ENCODE peak calls at places on chromosomes 3 and 15, in six cellular contexts. One of them, this sample, is unnamed.
A peak's percentile ranks its signal among the peaks of the same experiment; 100 is the strongest.

GRCh38 chr3:168341192-168341816 is 245.6 kb upstream of the GOLIM4 start:
- DNase-seq in GM12865: no peak
- DNase-seq in neural crest cell: no peak
- DNase-seq in sigmoid colon: no peak
- DNase-seq in spleen: no peak
- DNase-seq in ovary: no peak
- DNase-seq in this sample: no peak

GRCh38 chr3:56702487-56703315 is 19.6 kb upstream of the TASOR start:
- DNase-seq in GM12865: peak; percentile 78
- DNase-seq in neural crest cell: peak; percentile 42
- DNase-seq in sigmoid colon: no peak
- DNase-seq in spleen: no peak
- DNase-seq in ovary: peak; percentile 68
- DNase-seq in this sample: no peak

GRCh38 chr3:67790043-67790442 is 135.6 kb upstream of the SUCLG2 start:
- DNase-seq in GM12865: peak; percentile 65
- DNase-seq in neural crest cell: peak; percentile 48
- DNase-seq in sigmoid colon: no peak
- DNase-seq in spleen: no peak
- DNase-seq in ovary: no peak
- DNase-seq in this sample: peak; percentile 65

GRCh38 chr3:123449092-123449985 is 449 bp upstream of the ADCY5 start:
- DNase-seq in GM12865: no peak
- DNase-seq in neural crest cell: peak; percentile 37
- DNase-seq in sigmoid colon: no peak
- DNase-seq in spleen: peak; percentile 74
- DNase-seq in ovary: peak; percentile 55
- DNase-seq in this sample: peak; percentile 79

GRCh38 chr3:149010504-149010951 is 19.2 kb downstream of the GYG1 start:
- DNase-seq in GM12865: no peak
- DNase-seq in neural crest cell: no peak
- DNase-seq in sigmoid colon: no peak
- DNase-seq in spleen: no peak
- DNase-seq in ovary: no peak
- DNase-seq in this sample: no peak

GRCh38 chr15:58115692-58116091 is 22.5 kb upstream of the AQP9 start:
- DNase-seq in GM12865: no peak
- DNase-seq in neural crest cell: no peak
- DNase-seq in sigmoid colon: no peak
- DNase-seq in spleen: no peak
- DNase-seq in ovary: no peak
- DNase-seq in this sample: no peak

GRCh38 chr3:140053011-140053702 is 118.2 kb downstream of the CLSTN2 start:
- DNase-seq in GM12865: no peak
- DNase-seq in neural crest cell: no peak
- DNase-seq in sigmoid colon: no peak
- DNase-seq in spleen: no peak
- DNase-seq in ovary: peak; percentile 40
- DNase-seq in this sample: no peak

GRCh38 chr15:67823371-67824156 is 1.7 kb upstream of the SKOR1 start:
- DNase-seq in GM12865: no peak
- DNase-seq in neural crest cell: no peak
- DNase-seq in sigmoid colon: no peak
- DNase-seq in spleen: peak; percentile 69
- DNase-seq in ovary: no peak
- DNase-seq in this sample: peak; percentile 54

GRCh38 chr3:107416138-107416537 is 38.9 kb downstream of the CCDC54 start:
- DNase-seq in GM12865: no peak
- DNase-seq in neural crest cell: no peak
- DNase-seq in sigmoid colon: no peak
- DNase-seq in spleen: no peak
- DNase-seq in ovary: no peak
- DNase-seq in this sample: no peak

GRCh38 chr3:145898487-145898886 is 262.5 kb downstream of the PLOD2 start:
- DNase-seq in GM12865: no peak
- DNase-seq in neural crest cell: no peak
- DNase-seq in sigmoid colon: no peak
- DNase-seq in spleen: no peak
- DNase-seq in ovary: peak; percentile 15
- DNase-seq in this sample: no peak

GRCh38 chr3:116702370-116702769 is 7.2 kb upstream of the TUSC7 start:
- DNase-seq in GM12865: no peak
- DNase-seq in neural crest cell: no peak
- DNase-seq in sigmoid colon: no peak
- DNase-seq in spleen: no peak
- DNase-seq in ovary: no peak
- DNase-seq in this sample: no peak

GRCh38 chr3:45343947-45344346 is 44.4 kb upstream of the LARS2 start:
- DNase-seq in GM12865: peak; percentile 30
- DNase-seq in neural crest cell: no peak
- DNase-seq in sigmoid colon: no peak
- DNase-seq in spleen: no peak
- DNase-seq in ovary: no peak
- DNase-seq in this sample: no peak

GRCh38 chr3:155334215-155334896 is 40.9 kb upstream of the STRIT1 start:
- DNase-seq in GM12865: no peak
- DNase-seq in neural crest cell: no peak
- DNase-seq in sigmoid colon: no peak
- DNase-seq in spleen: no peak
- DNase-seq in ovary: no peak
- DNase-seq in this sample: no peak

GRCh38 chr3:46354984-46355383 is 1.1 kb downstream of the CCR2 start:
- DNase-seq in GM12865: no peak
- DNase-seq in neural crest cell: no peak
- DNase-seq in sigmoid colon: no peak
- DNase-seq in spleen: no peak
- DNase-seq in ovary: no peak
- DNase-seq in this sample: no peak

GRCh38 chr3:123739754-123740153 is 144.4 kb downstream of the MYLK start:
- DNase-seq in GM12865: no peak
- DNase-seq in neural crest cell: no peak
- DNase-seq in sigmoid colon: no peak
- DNase-seq in spleen: no peak
- DNase-seq in ovary: no peak
- DNase-seq in this sample: no peak

GRCh38 chr3:9201278-9201677 is 48.2 kb downstream of the SRGAP3 start:
- DNase-seq in GM12865: no peak
- DNase-seq in neural crest cell: no peak
- DNase-seq in sigmoid colon: no peak
- DNase-seq in spleen: no peak
- DNase-seq in ovary: no peak
- DNase-seq in this sample: peak; percentile 60
- TF ChIP-seq CTCF in GM12865: no peak
- TF ChIP-seq CTCF in neural crest cell: no peak
- TF ChIP-seq CTCF in sigmoid colon: no peak
- TF ChIP-seq CTCF in spleen: no peak
- TF ChIP-seq CTCF in ovary: no peak
- TF ChIP-seq CTCF in this sample: no peak

DNA sequence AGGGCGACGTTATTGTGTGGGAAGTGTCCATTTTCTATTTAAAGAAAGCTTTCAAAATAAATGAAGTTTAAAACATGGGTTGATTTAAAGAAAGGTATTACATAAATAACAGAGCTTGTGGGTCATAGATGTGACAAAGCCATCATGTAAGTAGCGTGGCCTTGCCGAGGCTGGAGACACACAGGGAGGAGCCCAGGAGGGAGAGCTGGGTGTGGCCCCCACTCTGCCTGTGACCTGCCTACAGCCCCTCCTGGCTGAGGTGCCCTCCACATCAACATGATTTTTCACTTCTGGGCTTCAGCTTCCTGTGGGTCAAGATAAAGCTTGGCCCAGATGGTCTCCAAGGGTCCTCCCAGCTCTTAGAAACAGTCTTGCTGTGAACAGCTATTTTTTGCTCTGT is 12.5 kb upstream of the MGLL start:
- DNase-seq in GM12865: peak; percentile 77
- DNase-seq in neural crest cell: no peak
- DNase-seq in sigmoid colon: no peak
- DNase-seq in spleen: no peak
- DNase-seq in ovary: no peak
- DNase-seq in this sample: no peak
- TF ChIP-seq CTCF in GM12865: no peak
- TF ChIP-seq CTCF in neural crest cell: no peak
- TF ChIP-seq CTCF in sigmoid colon: no peak
- TF ChIP-seq CTCF in spleen: no peak
- TF ChIP-seq CTCF in ovary: no peak
- TF ChIP-seq CTCF in this sample: no peak

DNA sequence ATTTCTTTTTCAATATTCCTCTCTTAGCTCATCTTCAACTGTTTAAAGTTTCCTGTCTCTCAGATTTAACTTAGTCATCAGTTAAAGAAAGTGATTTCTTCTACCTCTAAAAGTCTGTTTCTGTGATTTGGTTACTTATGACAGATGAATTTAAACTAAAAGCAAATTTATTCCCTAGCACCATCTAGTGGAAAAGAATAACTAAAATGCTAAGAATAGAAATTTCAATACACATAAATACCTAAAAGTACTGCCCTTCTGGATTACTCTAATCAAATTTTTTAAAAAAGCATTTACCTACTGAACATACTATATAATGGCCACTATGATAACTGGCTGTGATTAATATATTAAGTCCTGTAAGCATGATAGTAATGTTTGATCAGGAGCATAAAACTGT is 14.0 kb upstream of the ZCWPW2 start:
- DNase-seq in GM12865: no peak
- DNase-seq in neural crest cell: no peak
- DNase-seq in sigmoid colon: no peak
- DNase-seq in spleen: no peak
- DNase-seq in ovary: no peak
- DNase-seq in this sample: no peak
- TF ChIP-seq CTCF in GM12865: no peak
- TF ChIP-seq CTCF in neural crest cell: no peak
- TF ChIP-seq CTCF in sigmoid colon: no peak
- TF ChIP-seq CTCF in spleen: no peak
- TF ChIP-seq CTCF in ovary: no peak
- TF ChIP-seq CTCF in this sample: no peak

GRCh38 chr3:51679777-51680176 is 8.7 kb downstream of the TEX264 start:
- DNase-seq in GM12865: no peak
- DNase-seq in neural crest cell: no peak
- DNase-seq in sigmoid colon: no peak
- DNase-seq in spleen: peak; percentile 40
- DNase-seq in ovary: no peak
- DNase-seq in this sample: no peak
- TF ChIP-seq CTCF in GM12865: no peak
- TF ChIP-seq CTCF in neural crest cell: no peak
- TF ChIP-seq CTCF in sigmoid colon: no peak
- TF ChIP-seq CTCF in spleen: no peak
- TF ChIP-seq CTCF in ovary: no peak
- TF ChIP-seq CTCF in this sample: no peak

GRCh38 chr15:25185156-25185710 is 230.4 kb downstream of the SNRPN start:
- DNase-seq in GM12865: no peak
- DNase-seq in neural crest cell: no peak
- DNase-seq in sigmoid colon: peak; percentile 27
- DNase-seq in spleen: peak; percentile 37
- DNase-seq in ovary: peak; percentile 4
- DNase-seq in this sample: peak; percentile 3

GRCh38 chr15:25186906-25187645 is 232.3 kb downstream of the SNRPN start:
- DNase-seq in GM12865: no peak
- DNase-seq in neural crest cell: no peak
- DNase-seq in sigmoid colon: no peak
- DNase-seq in spleen: peak; percentile 59
- DNase-seq in ovary: no peak
- DNase-seq in this sample: no peak

GRCh38 chr15:25184356-25185155 is 229.8 kb downstream of the SNRPN start:
- DNase-seq in GM12865: no peak
- DNase-seq in neural crest cell: no peak
- DNase-seq in sigmoid colon: peak; percentile 24
- DNase-seq in spleen: peak; percentile 58
- DNase-seq in ovary: no peak
- DNase-seq in this sample: peak; percentile 5

GRCh38 chr15:25186411-25186810 is 231.6 kb downstream of the SNRPN start:
- DNase-seq in GM12865: no peak
- DNase-seq in neural crest cell: no peak
- DNase-seq in sigmoid colon: peak; percentile 46
- DNase-seq in spleen: peak; percentile 64
- DNase-seq in ovary: no peak
- DNase-seq in this sample: no peak

DNA sequence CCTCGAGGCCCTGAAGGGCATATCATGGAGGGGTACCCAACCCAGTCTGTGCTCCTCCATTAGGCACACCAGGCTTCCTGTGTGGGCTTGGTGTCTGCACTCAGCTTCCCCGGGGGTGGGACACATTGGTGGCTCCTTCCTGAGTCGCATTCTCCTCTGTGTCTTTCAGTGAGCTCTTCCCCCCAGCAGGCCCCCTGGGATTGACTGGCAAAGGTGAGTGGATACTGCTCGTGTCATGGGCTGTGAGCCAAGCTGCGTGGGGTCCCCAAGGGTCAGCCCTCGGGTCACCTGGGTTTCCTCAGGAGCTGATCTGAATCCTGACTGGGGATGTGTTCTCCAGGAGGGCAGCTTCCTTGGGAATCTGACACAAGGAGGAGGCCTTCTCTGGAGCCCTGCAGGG is 231.0 kb downstream of the SNRPN start:
- DNase-seq in GM12865: no peak
- DNase-seq in neural crest cell: no peak
- DNase-seq in sigmoid colon: peak; percentile 53
- DNase-seq in spleen: peak; percentile 55
- DNase-seq in ovary: peak; percentile 5
- DNase-seq in this sample: no peak
- TF ChIP-seq CTCF in GM12865: no peak
- TF ChIP-seq CTCF in neural crest cell: no peak
- TF ChIP-seq CTCF in sigmoid colon: no peak
- TF ChIP-seq CTCF in spleen: no peak
- TF ChIP-seq CTCF in ovary: no peak
- TF ChIP-seq CTCF in this sample: no peak

GRCh38 chr15:96858693-96859092 is 528.2 kb downstream of the NR2F2 start:
- DNase-seq in GM12865: no peak
- DNase-seq in neural crest cell: no peak
- DNase-seq in sigmoid colon: no peak
- DNase-seq in spleen: no peak
- DNase-seq in ovary: no peak
- DNase-seq in this sample: no peak

DNA sequence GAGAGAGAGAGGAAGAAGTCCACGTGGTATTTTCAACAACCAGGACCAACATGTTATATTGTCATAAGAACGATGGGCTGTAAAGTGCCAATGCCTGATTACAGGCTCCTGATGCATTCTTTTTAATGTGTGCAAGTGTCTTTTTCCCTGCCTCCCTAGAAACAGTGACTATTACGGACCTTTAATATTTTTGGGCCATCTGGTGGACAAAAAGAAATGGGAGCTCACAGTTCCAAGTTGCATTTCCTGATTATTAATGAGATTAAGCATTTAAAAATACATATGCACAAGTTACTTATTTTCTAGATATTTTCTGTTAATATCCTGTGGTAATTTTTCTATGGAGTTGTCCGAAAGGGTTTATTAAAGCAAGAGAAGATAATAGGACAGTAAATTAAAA is 530.2 kb downstream of the NR2F2 start:
- DNase-seq in GM12865: no peak
- DNase-seq in neural crest cell: no peak
- DNase-seq in sigmoid colon: no peak
- DNase-seq in spleen: no peak
- DNase-seq in ovary: no peak
- DNase-seq in this sample: no peak
- TF ChIP-seq CTCF in GM12865: no peak
- TF ChIP-seq CTCF in neural crest cell: no peak
- TF ChIP-seq CTCF in sigmoid colon: no peak
- TF ChIP-seq CTCF in spleen: no peak
- TF ChIP-seq CTCF in ovary: no peak
- TF ChIP-seq CTCF in this sample: no peak

This sample was measured in glutamatergic neuron.